ENCODE peak calls at places on chromosome 22, in nine cellular contexts. F is HAP-1, O is lower lobe of right lung, P is pancreas, L is MM.1S, Q is neuronal stem cell, E is IMR-90, C is left ventricle myocardium inferior, I is mammary epithelial cell. Z is an unnamed sample. For H3K36me3, the result is how much of the 10 kb centered on the place peaks cover.

GRCh38 chr22:40976866-40977700 is 25.9 kb downstream of the RBX1 start:
- DNase-seq in O (no peak), P (no peak), E (no peak), I (no peak), L (no peak), F (no peak), C (no peak), Q (no peak), Z (no peak)

GRCh38 chr22:20430641-20431519 is 6.7 kb downstream of the SCARF2 start:
- DNase-seq in P (peak), Q (peak), F (no peak), L (no peak), C (peak), I (peak), O (peak), E (no peak), Z (no peak)

GRCh38 chr22:30829901-30830550 is 135.4 kb downstream of the OSBP2 start:
- DNase-seq in E (peak), C (no peak), P (no peak), L (no peak), Q (no peak), O (no peak), I (peak), F (no peak), Z (peak)

GRCh38 chr22:31343235-31344191 is 2.6 kb downstream of the PATZ1 start:
- DNase-seq in E (peak), L (no peak), P (peak), Q (peak), F (peak), C (peak), I (peak), O (peak), Z (peak)

GRCh38 chr22:37321288-37321687 is 39.0 kb downstream of the CYTH4 start:
- DNase-seq in L (no peak), C (no peak), O (no peak), E (no peak), F (no peak), Q (no peak), P (no peak), I (no peak), Z (no peak)

GRCh38 chr22:35575116-35575748 is 34.6 kb downstream of the RASD2 start:
- DNase-seq in Q (no peak), L (no peak), C (no peak), E (no peak), P (no peak), I (no peak), F (no peak), O (no peak), Z (no peak)

GRCh38 chr22:48167238-48167637 is 1404.8 kb downstream of the TBC1D22A start:
- DNase-seq in L (no peak), Q (peak), F (no peak), I (no peak), E (no peak), O (no peak), P (no peak), C (no peak), Z (no peak)

GRCh38 chr22:31350410-31350863 is 4.3 kb upstream of the PATZ1 start:
- DNase-seq in E (no peak), C (no peak), I (no peak), P (no peak), O (no peak), F (peak), L (peak), Q (no peak), Z (no peak)

GRCh38 chr22:25399649-25400151 is 164.8 kb upstream of the GRK3 start:
- DNase-seq in Q (no peak), O (no peak), I (no peak), P (no peak), F (no peak), C (no peak), E (no peak), L (no peak), Z (peak)

GRCh38 chr22:37254206-37254866 is 10.3 kb upstream of the RAC2 start:
- DNase-seq in L (no peak), E (peak), P (no peak), F (no peak), O (peak), I (peak), Q (no peak), C (no peak), Z (no peak)

GRCh38 chr22:37445501-37445900 is 18.2 kb upstream of the ELFN2 start:
- DNase-seq in L (no peak), F (no peak), O (no peak), P (no peak), E (no peak), I (no peak), Q (no peak), C (no peak), Z (no peak)

GRCh38 chr22:17921871-17922821 is 102.2 kb downstream of the MICAL3 start:
- DNase-seq in C (peak), L (no peak), I (peak), P (no peak), Q (no peak), F (peak), O (no peak), E (no peak), Z (no peak)

GRCh38 chr22:35072939-35073338 is 7.0 kb downstream of the ISX start:
- DNase-seq in Q (no peak), E (peak), C (no peak), L (no peak), F (no peak), P (no peak), O (no peak), I (peak), Z (no peak)

GRCh38 chr22:35381424-35381772 is 502 bp downstream of the HMOX1 start:
- DNase-seq in L (peak), O (no peak), I (no peak), P (no peak), E (no peak), Q (no peak), C (no peak), F (no peak), Z (no peak)

GRCh38 chr22:39908121-39908520 is 7.2 kb downstream of the GRAP2 start:
- DNase-seq in E (no peak), I (no peak), F (no peak), Q (no peak), P (no peak), O (no peak), L (no peak), C (no peak), Z (no peak)

GRCh38 chr22:41917906-41918791 is 3.3 kb upstream of the SHISA8 start:
- DNase-seq in I (peak), Q (no peak), F (no peak), L (no peak), P (no peak), E (peak), O (peak), C (peak), Z (no peak)

GRCh38 chr22:42780070-42780540 is 59.4 kb upstream of the A4GALT start:
- DNase-seq in L (peak), C (no peak), O (no peak), E (peak), F (peak), Q (peak), I (peak), P (no peak), Z (peak)

GRCh38 chr22:39524753-39525657 is 4.6 kb downstream of the ATF4 start:
- DNase-seq in P (no peak), F (no peak), O (peak), I (no peak), E (no peak), Q (no peak), C (no peak), L (no peak), Z (no peak)

GRCh38 chr22:18966748-18967147 is 30.7 kb upstream of the PRODH start:
- DNase-seq in C (no peak), E (no peak), L (no peak), F (no peak), O (peak), Q (no peak), I (no peak), P (peak), Z (no peak)

GRCh38 chr22:37391702-37392101 is 35.6 kb downstream of the ELFN2 start:
- DNase-seq in P (no peak), I (no peak), L (no peak), F (no peak), E (no peak), Q (no peak), O (no peak), C (no peak), Z (no peak)

GRCh38 chr22:22403306-22403705 is 105.2 kb downstream of the ZNF280B start:
- DNase-seq in Q (no peak), O (no peak), L (no peak), P (no peak), E (no peak), I (no peak), F (no peak), C (no peak), Z (no peak)
- H3K36me3 ChIP-seq in Q (under half), O (under half), L (under half), P (under half), E (under half), I (under half), F (under half), C (under half), Z (under half)

GRCh38 chr22:50437511-50438304 is 37.1 kb downstream of the SBF1 start:
- DNase-seq in F (no peak), L (no peak), C (no peak), P (no peak), Q (no peak), O (peak), I (no peak), E (no peak), Z (no peak)
- H3K36me3 ChIP-seq in F (under half), L (under half), C (half or more), P (under half), Q (half or more), O (half or more), I (under half), E (half or more), Z (half or more)

GRCh38 chr22:43964314-43964857 is 9.1 kb downstream of the SAMM50 start:
- DNase-seq in E (no peak), C (no peak), P (no peak), I (no peak), F (no peak), O (no peak), Q (no peak), L (no peak), Z (no peak)
- H3K36me3 ChIP-seq in E (under half), C (half or more), P (under half), I (under half), F (under half), O (half or more), Q (half or more), L (under half), Z (half or more)

DNA sequence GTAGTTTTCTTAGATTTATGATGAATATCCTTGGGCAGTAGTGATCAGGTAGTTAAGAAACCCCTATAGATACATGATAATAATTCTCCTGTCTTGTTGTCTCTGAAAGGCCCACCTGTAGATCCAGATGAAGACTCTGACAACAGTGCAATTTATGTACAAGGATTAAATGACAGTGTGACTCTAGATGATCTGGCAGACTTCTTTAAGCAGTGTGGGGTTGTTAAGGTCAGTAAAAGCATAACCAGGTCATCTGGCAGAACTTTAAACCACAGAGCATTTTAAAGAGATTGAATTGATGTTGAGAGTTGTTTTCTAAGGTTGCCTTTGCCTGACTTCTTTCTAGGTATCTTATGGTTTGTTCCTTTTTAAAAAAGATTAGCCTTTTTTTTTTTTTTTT is 14.1 kb upstream of the GAS2L1 start:
- DNase-seq in C (no peak), L (no peak), E (no peak), O (no peak), I (no peak), F (no peak), P (no peak), Q (no peak), Z (no peak)
- H3K36me3 ChIP-seq in C (half or more), L (half or more), E (half or more), O (half or more), I (half or more), F (half or more), P (half or more), Q (half or more), Z (half or more)